ENCODE peak calls at places on chromosomes 5 and 9, in four cellular contexts. B, J, N and W are unnamed samples.

GRCh38 chr9:87406545-87407166 is 91.0 kb upstream of the DAPK1 start:
- DNase-seq in B (no peak), J (no peak), N (no peak), W (no peak)

GRCh38 chr9:99181206-99181605 is 40.5 kb downstream of the ALG2 start:
- DNase-seq in B (no peak), J (no peak), N (no peak), W (no peak)

GRCh38 chr9:29394855-29395254 is 1821.6 kb upstream of the C9orf72 start:
- DNase-seq in B (no peak), J (no peak), N (no peak), W (no peak)

GRCh38 chr9:117247271-117247670 is 167.6 kb downstream of the ASTN2 start:
- DNase-seq in B (no peak), J (no peak), N (peak), W (no peak)

GRCh38 chr5:66307647-66308257 is 163.7 kb downstream of the SREK1 start:
- DNase-seq in B (peak), J (peak), N (peak), W (peak)

GRCh38 chr5:124630767-124631704 is 115.4 kb downstream of the ZNF608 start:
- DNase-seq in B (peak), J (no peak), N (peak), W (peak)

GRCh38 chr5:34538026-34538672 is 118.0 kb upstream of the RAI14 start:
- DNase-seq in B (peak), J (no peak), N (peak), W (no peak)

GRCh38 chr5:180648658-180649296 is 623 bp downstream of the FLT4 start:
- DNase-seq in B (no peak), J (no peak), N (no peak), W (no peak)

GRCh38 chr5:172502410-172502809 is 48.1 kb upstream of the SH3PXD2B start:
- DNase-seq in B (no peak), J (no peak), N (no peak), W (no peak)

GRCh38 chr9:71506821-71507220 is 261.5 kb downstream of the CEMIP2 start:
- DNase-seq in B (no peak), J (no peak), N (peak), W (peak)

GRCh38 chr5:96717874-96718273 is 55.7 kb downstream of the CAST start:
- DNase-seq in B (no peak), J (no peak), N (no peak), W (no peak)

GRCh38 chr5:28850320-28850921 is 1812.0 kb upstream of the CDH9 start:
- DNase-seq in B (no peak), J (no peak), N (no peak), W (no peak)

GRCh38 chr9:107624216-107624948 is 134.8 kb upstream of the KLF4 start:
- DNase-seq in B (no peak), J (no peak), N (peak), W (peak)

GRCh38 chr5:5675511-5675910 is 253.0 kb downstream of the ICE1 start:
- DNase-seq in B (no peak), J (no peak), N (no peak), W (no peak)

GRCh38 chr9:14111670-14112069 is 202.3 kb downstream of the NFIB start:
- DNase-seq in B (no peak), J (no peak), N (peak), W (peak)

GRCh38 chr9:116646661-116647514 is 40.2 kb upstream of the TRIM32 start:
- DNase-seq in B (peak), J (peak), N (peak), W (peak)

GRCh38 chr9:136832581-136832980 is 9.7 kb upstream of the AJM1 start:
- DNase-seq in B (no peak), J (no peak), N (no peak), W (no peak)

GRCh38 chr5:125210241-125210947 is 464.0 kb upstream of the ZNF608 start:
- DNase-seq in B (no peak), J (no peak), N (peak), W (peak)

GRCh38 chr9:135968601-135969000 is 7.4 kb upstream of the UBAC1 start:
- DNase-seq in B (no peak), J (no peak), N (no peak), W (no peak)

GRCh38 chr5:158796812-158797497 is 302.8 kb downstream of the EBF1 start:
- DNase-seq in B (no peak), J (no peak), N (peak), W (no peak)

GRCh38 chr5:14090290-14090689 is 52.9 kb upstream of the TRIO start:
- DNase-seq in B (no peak), J (no peak), N (no peak), W (peak)

GRCh38 chr5:91162534-91163381 is 220.4 kb downstream of the ARRDC3 start:
- DNase-seq in B (peak), J (peak), N (peak), W (peak)
- H3K27ac ChIP-seq in B (no peak), J (no peak), N (peak), W (peak)

DNA sequence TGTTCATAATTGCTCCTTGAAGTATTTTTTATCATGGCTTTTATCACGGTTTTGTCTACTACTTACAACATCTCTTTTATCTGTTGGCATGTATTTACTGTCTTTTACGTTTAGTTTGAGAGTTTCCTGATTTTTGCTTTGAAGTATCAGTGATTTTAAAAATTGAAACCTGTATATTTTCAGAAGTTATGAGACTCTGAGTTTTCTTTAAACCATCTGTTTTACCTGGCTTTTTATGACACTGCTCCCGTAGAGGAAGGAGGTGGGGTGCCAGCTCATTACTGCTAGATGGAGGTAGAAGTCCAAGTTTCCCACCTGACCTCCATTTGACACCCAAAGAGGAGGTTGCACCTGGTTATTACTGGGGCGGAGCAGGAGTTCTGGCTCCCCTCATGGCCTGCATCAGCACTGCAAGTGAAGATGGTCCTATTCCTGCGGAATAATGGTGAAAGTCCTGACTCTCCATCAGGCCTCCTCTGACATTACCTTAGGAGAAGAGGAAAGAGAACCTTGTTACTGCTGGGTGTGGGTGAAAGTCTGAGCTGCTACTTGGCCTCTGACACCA is 10.0 kb upstream of the ZNF131 start:
- DNase-seq in B (peak), J (peak), N (no peak), W (no peak)
- H2AFZ ChIP-seq in B (no peak), J (no peak), N (no peak), W (no peak)

DNA sequence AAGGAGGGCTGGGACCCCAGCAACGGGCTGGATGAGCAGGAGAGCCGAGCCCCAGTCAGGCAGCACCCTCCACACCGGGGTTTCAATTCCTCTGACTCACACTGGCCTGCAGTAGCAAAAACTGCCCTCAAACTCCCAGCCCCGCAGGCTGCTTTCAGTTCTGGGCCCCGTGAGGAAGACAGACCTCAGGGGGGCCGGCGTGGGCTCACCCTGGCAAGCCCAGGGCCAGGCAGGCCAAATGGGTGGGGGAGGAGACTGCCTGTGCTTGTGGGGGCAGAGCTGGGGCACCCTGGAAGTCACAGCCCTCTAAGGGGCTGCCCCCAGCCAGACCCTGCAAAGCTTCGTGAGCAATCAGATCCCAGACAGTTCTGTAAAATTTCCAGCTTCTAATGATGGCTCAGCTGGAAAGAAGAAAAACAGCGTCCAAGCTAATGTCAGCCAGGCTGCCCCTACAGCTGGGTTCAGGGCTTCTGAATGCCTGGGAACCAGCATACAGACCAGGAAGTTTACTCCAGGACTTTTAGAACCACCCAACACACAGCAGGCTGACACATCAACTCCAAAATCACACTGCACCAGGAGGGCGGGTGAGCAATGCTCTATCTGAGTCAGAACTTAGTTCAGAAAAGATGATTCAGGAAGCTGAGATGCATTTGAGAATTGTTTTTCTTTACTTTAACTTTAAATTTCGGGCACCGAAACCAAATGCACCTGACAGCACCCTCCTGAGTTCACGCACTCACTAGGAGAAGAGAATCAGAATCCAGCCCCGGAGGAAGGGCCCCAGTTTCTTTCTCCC is 34.7 kb downstream of the LPCAT1 start:
- DNase-seq in B (peak), J (no peak), N (peak), W (peak)
- H3K27ac ChIP-seq in B (peak), J (no peak), N (peak), W (peak)

GRCh38 chr5:156834916-156835315 is 15.2 kb upstream of the PPP1R2B start:
- DNase-seq in B (no peak), J (no peak), N (no peak), W (no peak)
- H2AFZ ChIP-seq in B (peak), J (no peak), N (no peak), W (no peak)

GRCh38 chr9:113343732-113344231 is 3.7 kb upstream of the WDR31 start:
- DNase-seq in B (peak), J (no peak), N (peak), W (peak)
- H3K27ac ChIP-seq in B (no peak), J (no peak), N (no peak), W (no peak)

GRCh38 chr9:5364294-5364990 is 24.8 kb upstream of the RLN1 start:
- DNase-seq in B (no peak), J (no peak), N (peak), W (peak)

GRCh38 chr9:5357431-5358105 is 17.9 kb upstream of the RLN1 start:
- DNase-seq in B (no peak), J (no peak), N (no peak), W (no peak)

GRCh38 chr9:5360341-5360740 is 20.7 kb upstream of the RLN1 start:
- DNase-seq in B (no peak), J (no peak), N (no peak), W (no peak)

GRCh38 chr9:5355817-5356216 is 16.1 kb upstream of the RLN1 start:
- DNase-seq in B (no peak), J (no peak), N (no peak), W (no peak)

DNA sequence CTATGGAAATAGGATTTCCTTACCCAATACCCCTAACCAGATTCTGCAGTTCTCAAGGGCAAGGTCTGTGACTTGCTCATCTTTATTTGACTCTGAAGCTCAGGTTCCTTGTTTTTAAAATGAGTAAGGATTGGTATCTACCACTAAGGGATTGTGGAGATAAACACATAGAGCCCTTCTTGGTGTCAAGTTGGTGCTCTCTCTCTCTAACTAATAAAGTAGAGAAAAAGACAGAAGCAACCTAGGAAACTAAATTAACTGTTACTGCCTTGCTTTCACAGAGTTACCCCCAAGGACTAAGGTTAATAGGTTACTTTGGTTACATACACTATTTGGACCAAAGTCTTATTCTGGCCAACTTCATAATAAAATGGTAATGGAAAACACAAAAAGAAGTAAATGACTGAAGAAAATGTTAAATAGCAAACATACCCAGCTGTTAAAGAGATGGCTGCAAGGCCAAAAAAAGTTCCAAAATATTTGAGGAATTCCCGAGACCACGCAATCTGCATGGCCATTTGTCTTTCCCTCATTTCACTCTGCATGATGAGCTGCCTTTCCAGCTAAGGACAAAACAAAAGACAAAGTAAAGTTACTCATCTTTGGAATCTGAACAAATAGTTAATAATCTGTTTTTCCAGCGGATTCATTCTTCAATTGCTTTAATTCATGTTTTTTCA is 21.8 kb upstream of the RLN1 start:
- DNase-seq in B (no peak), J (no peak), N (no peak), W (no peak)
- H2AFZ ChIP-seq in B (no peak), J (no peak), N (no peak), W (no peak)